ENCODE peak calls at places on chromosomes 5 and 9, in six cellular contexts. X is AG09309, C is foreskin fibroblast, T is cardiac fibroblast, O is left ventricle myocardium inferior, S is lung. K is an unnamed sample.

GRCh38 chr5:107567901-107568671 is 102.7 kb downstream of the EFNA5 start:
- DNase-seq in X (no peak), C (no peak), T (no peak), O (no peak), S (no peak), K (no peak)

GRCh38 chr9:129482521-129483466 is 138.1 kb downstream of the C9orf50 start:
- DNase-seq in X (no peak), C (peak), T (peak), O (peak), S (peak), K (peak)

GRCh38 chr5:125152461-125153189 is 406.2 kb upstream of the ZNF608 start:
- DNase-seq in X (no peak), C (no peak), T (no peak), O (no peak), S (no peak), K (no peak)

GRCh38 chr9:13369426-13369825 is 89.9 kb upstream of the MPDZ start:
- DNase-seq in X (no peak), C (no peak), T (no peak), O (no peak), S (no peak), K (no peak)

GRCh38 chr9:113562653-113563381 is 99.3 kb downstream of the RGS3 start:
- DNase-seq in X (no peak), C (no peak), T (no peak), O (no peak), S (no peak), K (no peak)

GRCh38 chr9:86893811-86894490 is 53.4 kb downstream of the GAS1 start:
- DNase-seq in X (no peak), C (no peak), T (no peak), O (no peak), S (no peak), K (peak)

GRCh38 chr5:102867999-102868662 is 113.0 kb downstream of the PAM start:
- DNase-seq in X (no peak), C (no peak), T (peak), O (no peak), S (no peak), K (peak)

GRCh38 chr9:78296208-78296892 is 575 bp upstream of the PSAT1 start:
- DNase-seq in X (no peak), C (no peak), T (peak), O (peak), S (peak), K (peak)

GRCh38 chr9:91305596-91305995 is 56.1 kb downstream of the AUH start:
- DNase-seq in X (no peak), C (no peak), T (no peak), O (no peak), S (no peak), K (no peak)

GRCh38 chr5:421287-421880 is 21.6 kb upstream of the EXOC3 start:
- DNase-seq in X (no peak), C (no peak), T (no peak), O (no peak), S (no peak), K (no peak)

GRCh38 chr5:61732796-61733195 is 400.7 kb downstream of the ZSWIM6 start:
- DNase-seq in X (no peak), C (no peak), T (no peak), O (no peak), S (no peak), K (no peak)

GRCh38 chr9:131276891-131277672 is 772 bp upstream of the FAM78A start:
- DNase-seq in X (no peak), C (no peak), T (no peak), O (no peak), S (no peak), K (no peak)

GRCh38 chr5:79020861-79021561 is 35.9 kb upstream of the ARSB start:
- DNase-seq in X (peak), C (peak), T (peak), O (peak), S (peak), K (peak)

GRCh38 chr5:176851871-176852270 is 41.5 kb downstream of the UNC5A start:
- DNase-seq in X (no peak), C (no peak), T (no peak), O (no peak), S (no peak), K (no peak)

GRCh38 chr9:114278881-114279570 is 43.9 kb upstream of the ORM1 start:
- DNase-seq in X (no peak), C (peak), T (peak), O (peak), S (no peak), K (peak)

GRCh38 chr5:73135429-73136276 is 15.3 kb downstream of the TMEM171 start:
- DNase-seq in X (peak), C (no peak), T (peak), O (no peak), S (no peak), K (peak)

GRCh38 chr9:37920471-37921167 is 16.7 kb upstream of the SLC25A51 start:
- DNase-seq in X (no peak), C (no peak), T (no peak), O (no peak), S (no peak), K (no peak)

GRCh38 chr5:127958421-127959011 is 125.0 kb upstream of the SLC12A2 start:
- DNase-seq in X (no peak), C (no peak), T (no peak), O (no peak), S (no peak), K (no peak)

GRCh38 chr5:112183103-112183634 is 235.9 kb downstream of the EPB41L4A start:
- DNase-seq in X (no peak), C (no peak), T (peak), O (no peak), S (no peak), K (no peak)

GRCh38 chr9:137918331-137919094 is 40.9 kb downstream of the CACNA1B start:
- DNase-seq in X (no peak), C (no peak), T (no peak), O (peak), S (no peak), K (no peak)

GRCh38 chr9:99150456-99151171 is 45.7 kb downstream of the TGFBR1 start:
- DNase-seq in X (no peak), C (no peak), T (no peak), O (no peak), S (no peak), K (no peak)

GRCh38 chr5:128236334-128236733 is 152.8 kb downstream of the SLC12A2 start:
- DNase-seq in X (no peak), C (no peak), T (no peak), O (no peak), S (no peak), K (no peak)

GRCh38 chr5:69024241-69024651 is 69.6 kb upstream of the SLC30A5 start:
- DNase-seq in X (no peak), C (no peak), T (peak), O (no peak), S (no peak), K (peak)

GRCh38 chr5:129716235-129717030 is 31.5 kb upstream of the MINAR2 start:
- DNase-seq in X (no peak), C (no peak), T (peak), O (no peak), S (no peak), K (no peak)

GRCh38 chr9:89440548-89440947 is 57.4 kb downstream of the SEMA4D start:
- DNase-seq in X (no peak), C (no peak), T (no peak), O (peak), S (peak), K (no peak)

GRCh38 chr9:123399803-123400378 is 43.9 kb downstream of the CRB2 start:
- DNase-seq in X (no peak), C (no peak), T (no peak), O (no peak), S (no peak), K (no peak)

GRCh38 chr9:125549465-125550215 is 157.4 kb downstream of the MAPKAP1 start:
- DNase-seq in X (no peak), C (peak), T (peak), O (no peak), S (peak), K (no peak)

GRCh38 chr5:143345671-143346440 is 57.6 kb downstream of the NR3C1 start:
- DNase-seq in X (no peak), C (no peak), T (no peak), O (no peak), S (no peak), K (no peak)

GRCh38 chr9:110545705-110546104 is 33.8 kb downstream of the SVEP1 start:
- DNase-seq in X (no peak), C (no peak), T (no peak), O (no peak), S (no peak), K (no peak)

GRCh38 chr9:97283768-97284167 is 23.7 kb upstream of the CCDC180 start:
- DNase-seq in X (no peak), C (no peak), T (no peak), O (no peak), S (no peak), K (no peak)

GRCh38 chr9:97280755-97281330 is 26.6 kb upstream of the CCDC180 start:
- DNase-seq in X (no peak), C (no peak), T (no peak), O (no peak), S (no peak), K (no peak)

GRCh38 chr9:97284798-97285197 is 22.7 kb upstream of the CCDC180 start:
- DNase-seq in X (no peak), C (no peak), T (no peak), O (no peak), S (no peak), K (no peak)
- TF ChIP-seq CTCF in X (no peak), C (no peak), T (peak), O (no peak), S (no peak), K (no peak)

GRCh38 chr9:88064554-88064953 is 73.7 kb downstream of the SPATA31C2 start:
- DNase-seq in X (no peak), C (no peak), T (no peak), O (no peak), S (no peak), K (no peak)
- H3K4me3 ChIP-seq in X (no peak), C (no peak), T (no peak), O (no peak), S (no peak), K (no peak)

GRCh38 chr5:64229163-64229774 is 63.6 kb downstream of the RNF180 start:
- DNase-seq in X (no peak), C (peak), T (peak), O (no peak), S (no peak), K (peak)
- TF ChIP-seq CTCF in X (peak), C (peak), T (peak), O (peak), S (peak), K (peak)

DNA sequence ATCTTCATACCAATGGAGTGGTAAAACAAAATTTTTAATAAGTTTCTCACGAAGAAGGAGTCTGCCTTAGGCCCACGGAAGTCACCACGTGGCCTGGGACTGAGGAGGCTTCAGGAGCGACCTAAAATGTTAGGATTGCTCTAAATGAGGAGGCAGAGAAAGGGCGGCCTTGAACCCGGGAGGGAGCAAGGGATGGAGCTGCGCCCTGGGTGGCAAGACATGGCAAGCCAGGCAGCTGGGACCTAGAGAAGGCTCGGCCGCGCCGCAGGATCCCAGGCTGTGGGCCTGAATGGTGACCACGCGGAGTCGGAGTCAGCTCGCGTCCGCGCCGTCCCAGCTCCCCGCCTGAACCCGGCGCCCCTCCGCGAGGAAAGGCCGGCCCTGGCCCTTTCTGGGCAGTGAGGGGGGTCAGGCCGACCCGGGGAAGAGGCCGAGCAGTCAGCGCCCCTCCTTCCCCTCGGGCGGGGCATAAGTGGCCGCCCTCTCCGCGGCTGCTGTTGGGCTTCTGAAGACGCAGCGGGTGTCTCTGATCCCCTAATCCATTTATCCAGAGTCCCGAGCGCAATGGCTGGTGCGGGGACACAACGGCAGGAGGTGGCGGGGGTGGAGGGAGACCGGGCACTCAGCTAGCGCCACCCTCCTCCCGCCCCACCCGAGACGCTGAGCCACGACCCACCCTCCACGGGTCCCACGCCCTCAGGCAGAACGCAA is 10.6 kb downstream of the IRX1 start:
- DNase-seq in X (no peak), C (no peak), T (no peak), O (no peak), S (no peak), K (no peak)
- H3K4me3 ChIP-seq in X (no peak), C (no peak), T (no peak), O (peak), S (no peak), K (no peak)

GRCh38 chr9:72292874-72293607 is 72.0 kb downstream of the ZFAND5 start:
- DNase-seq in X (no peak), C (peak), T (peak), O (no peak), S (peak), K (peak)
- TF ChIP-seq CTCF in X (no peak), C (no peak), T (no peak), O (no peak), S (no peak), K (no peak)

GRCh38 chr5:36768450-36768849 is 108.1 kb upstream of the NIPBL start:
- DNase-seq in X (no peak), C (no peak), T (no peak), O (no peak), S (no peak), K (peak)
- H3K4me3 ChIP-seq in X (no peak), C (no peak), T (no peak), O (no peak), S (no peak), K (no peak)

DNA sequence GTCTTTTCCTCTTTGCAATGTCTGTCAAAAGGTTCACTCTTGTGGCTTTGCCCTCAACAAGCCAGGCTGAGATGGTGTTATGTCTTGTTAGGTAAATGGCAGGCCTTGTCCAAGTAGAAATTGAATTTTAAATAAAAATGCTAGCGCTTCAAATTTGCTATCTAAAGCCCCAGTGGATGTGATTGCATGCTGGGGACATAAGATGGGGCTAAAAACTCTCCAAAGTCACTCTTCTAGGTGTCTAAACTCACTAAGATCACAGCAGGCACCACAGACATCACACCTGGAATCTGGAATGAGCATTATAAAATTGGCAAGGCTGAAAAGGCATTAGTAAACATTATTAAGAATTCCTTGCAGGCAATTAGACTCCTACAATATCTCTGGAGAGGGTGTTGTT is 262.7 kb upstream of the CLINT1 start:
- DNase-seq in X (no peak), C (no peak), T (no peak), O (no peak), S (no peak), K (no peak)
- TF ChIP-seq CTCF in X (no peak), C (no peak), T (no peak), O (no peak), S (no peak), K (no peak)

GRCh38 chr5:173893192-173893561 is 5.0 kb downstream of the CPEB4 start:
- DNase-seq in X (no peak), C (no peak), T (no peak), O (no peak), S (no peak), K (no peak)

GRCh38 chr5:173896631-173897030 is 8.5 kb downstream of the CPEB4 start:
- DNase-seq in X (no peak), C (no peak), T (no peak), O (no peak), S (no peak), K (no peak)

GRCh38 chr5:173890195-173890951 is 2.2 kb downstream of the CPEB4 start:
- DNase-seq in X (no peak), C (no peak), T (peak), O (peak), S (no peak), K (peak)

GRCh38 chr5:173891367-173891766 is 3.2 kb downstream of the CPEB4 start:
- DNase-seq in X (no peak), C (no peak), T (no peak), O (no peak), S (no peak), K (no peak)

DNA sequence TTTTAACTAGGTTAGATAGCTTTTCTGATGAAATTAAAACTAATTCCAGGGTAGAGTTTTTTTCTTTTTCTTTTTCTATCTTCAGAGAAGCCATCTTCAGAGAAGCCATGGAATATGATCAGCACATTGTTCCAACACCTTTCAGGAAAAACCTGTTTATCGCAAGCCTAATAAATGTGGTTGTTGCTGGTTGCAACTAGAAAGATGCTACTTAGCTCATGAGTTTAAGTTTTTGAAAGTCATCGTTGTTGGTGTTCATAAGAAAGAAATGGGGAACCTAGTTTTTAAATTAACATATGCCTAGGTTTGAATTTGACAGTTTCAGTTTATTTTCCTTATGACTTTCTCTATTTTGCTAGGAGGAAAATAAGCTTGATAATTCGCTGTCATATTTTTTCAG is 7.6 kb downstream of the CPEB4 start:
- DNase-seq in X (no peak), C (no peak), T (no peak), O (no peak), S (no peak), K (no peak)
- H3K4me3 ChIP-seq in X (no peak), C (no peak), T (no peak), O (peak), S (no peak), K (no peak)

K was measured in fibroblast of villous mesenchyme.